ENCODE peak calls at places on chromosomes 4 and X, in seven cellular contexts. Q, I, Y, T, K, W and U are unnamed samples.

GRCh38 chrX:77668391-77669237 is 117.4 kb downstream of the ATRX start:
- DNase-seq in W (peak), K (no peak), Y (no peak), I (no peak), T (no peak), Q (peak), U (no peak)

GRCh38 chrX:10239611-10240064 is 82.9 kb downstream of the CLCN4 start:
- DNase-seq in W (peak), T (no peak), K (no peak), Y (no peak), Q (peak), I (no peak), U (no peak)

GRCh38 chr4:121736735-121737351 is 28.1 kb downstream of the SMIM43 start:
- DNase-seq in W (peak), I (peak), Q (peak), K (peak), T (peak), Y (no peak), U (peak)

GRCh38 chr4:173436866-173437265 is 38.0 kb upstream of the SCRG1 start:
- DNase-seq in K (no peak), W (no peak), I (no peak), T (no peak), Y (no peak), Q (no peak), U (no peak)

GRCh38 chr4:77040856-77041576 is 34.8 kb downstream of the CCNI start:
- DNase-seq in Y (no peak), W (peak), I (no peak), T (no peak), K (peak), Q (peak), U (no peak)

GRCh38 chr4:11739992-11740391 is 311.3 kb upstream of the HS3ST1 start:
- DNase-seq in I (no peak), K (no peak), T (no peak), Q (peak), W (peak), Y (no peak), U (no peak)

GRCh38 chr4:52157641-52158316 is 106.7 kb downstream of the SPATA18 start:
- DNase-seq in T (no peak), Q (no peak), Y (no peak), K (no peak), W (no peak), I (no peak), U (no peak)

GRCh38 chr4:42397635-42398447 is 553 bp downstream of the SHISA3 start:
- DNase-seq in K (no peak), T (peak), Q (peak), I (peak), Y (no peak), W (peak), U (no peak)

GRCh38 chr4:8613421-8614364 is 21.1 kb downstream of the CPZ start:
- DNase-seq in T (no peak), Y (no peak), I (no peak), Q (no peak), W (no peak), K (no peak), U (no peak)

GRCh38 chr4:13409324-13409723 is 74.8 kb downstream of the RAB28 start:
- DNase-seq in K (no peak), Y (no peak), T (no peak), Q (no peak), W (no peak), I (no peak), U (no peak)

GRCh38 chr4:13415068-13415785 is 68.9 kb downstream of the RAB28 start:
- DNase-seq in Q (no peak), T (peak), I (no peak), Y (peak), K (no peak), W (no peak), U (no peak)

GRCh38 chr4:13411942-13412341 is 72.2 kb downstream of the RAB28 start:
- DNase-seq in Q (no peak), K (no peak), I (no peak), Y (no peak), W (no peak), T (no peak), U (no peak)

DNA sequence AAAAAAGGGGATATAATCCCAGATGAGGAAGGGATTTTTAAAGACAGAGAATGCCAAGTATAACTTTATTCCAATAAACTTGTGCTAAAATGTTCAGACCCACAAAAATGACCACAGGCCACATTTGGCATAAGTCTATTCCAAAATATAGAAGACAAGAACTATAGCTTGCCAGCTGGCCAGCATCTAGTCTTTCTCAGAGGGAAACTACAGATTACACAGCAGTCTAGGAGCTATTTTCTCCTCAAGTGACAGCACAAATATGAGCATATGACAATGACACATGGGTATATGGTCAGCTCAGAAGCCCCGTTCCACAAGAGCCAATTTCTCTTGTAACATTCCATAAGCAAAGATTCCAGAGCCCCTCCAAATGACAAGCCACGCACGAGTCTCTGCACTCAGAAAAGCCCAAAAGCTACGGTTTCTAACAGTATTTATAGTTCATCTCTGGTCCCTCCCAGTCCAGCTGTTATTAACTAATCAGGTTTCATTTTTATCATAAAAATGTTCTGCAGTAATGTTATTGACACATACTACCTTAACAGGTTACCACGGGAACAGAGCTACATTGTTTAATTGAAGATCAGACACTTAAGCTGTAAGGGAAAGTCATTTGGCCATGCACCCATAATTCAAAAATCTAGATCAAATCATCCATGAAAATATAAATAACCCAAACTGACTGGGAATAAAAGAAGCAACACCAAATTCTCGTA is 70.3 kb downstream of the RAB28 start:
- DNase-seq in W (no peak), T (no peak), Q (no peak), I (no peak), Y (no peak), K (no peak), U (no peak)
- H3K4me2 ChIP-seq in W (no peak), T (no peak), Q (no peak), I (no peak), Y (no peak), K (no peak), U (no peak)

GRCh38 chr4:120079839-120080520 is 13.3 kb upstream of the MAD2L1 start:
- DNase-seq in W (no peak), K (no peak), T (no peak), Y (no peak), Q (no peak), I (no peak), U (no peak)
- H4K8ac ChIP-seq in W (no peak), K (no peak), T (no peak), Y (no peak), Q (no peak), I (no peak), U (no peak)

GRCh38 chrX:101550825-101551767 is 749 bp downstream of the ARMCX1 start:
- DNase-seq in K (no peak), Y (peak), W (peak), I (peak), Q (peak), T (peak), U (peak)

GRCh38 chrX:101552714-101553113 is 2.4 kb downstream of the ARMCX1 start:
- DNase-seq in Q (no peak), I (no peak), T (no peak), K (no peak), Y (no peak), W (no peak), U (no peak)

DNA sequence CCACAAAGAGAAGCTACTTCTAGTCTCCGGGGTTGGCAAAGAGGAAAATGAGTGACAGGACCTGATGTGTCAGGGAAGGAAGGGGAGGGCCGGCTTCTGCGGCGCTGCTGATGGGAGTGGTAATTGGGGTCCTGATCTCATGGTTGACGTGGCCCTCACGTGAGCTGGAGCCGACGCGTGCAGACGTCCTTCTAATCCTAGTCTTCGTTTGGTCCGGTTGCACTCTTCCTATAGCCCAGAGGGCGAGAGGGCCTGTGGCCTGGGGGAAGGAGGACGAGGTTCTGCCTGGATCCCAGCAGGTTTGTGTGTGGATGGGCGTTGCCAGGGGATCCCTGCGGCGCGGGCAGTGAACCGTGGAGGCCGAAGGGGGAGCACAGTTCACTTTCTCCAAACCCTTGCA is at the start of gene ARMCX1:
- DNase-seq in Q (peak), T (peak), I (peak), W (peak), Y (peak), K (peak), U (peak)
- H3K4me2 ChIP-seq in Q (peak), T (peak), I (peak), W (peak), Y (peak), K (peak), U (peak)

GRCh38 chr4:82422616-82423015 is 7.6 kb downstream of the HNRNPDL start:
- DNase-seq in T (no peak), Q (no peak), I (no peak), K (peak), Y (no peak), W (no peak), U (no peak)

GRCh38 chr4:82425478-82425877 is 4.8 kb downstream of the HNRNPDL start:
- DNase-seq in T (no peak), Q (no peak), Y (no peak), W (no peak), K (no peak), I (no peak), U (no peak)

GRCh38 chr4:82421796-82422560 is 8.3 kb downstream of the HNRNPDL start:
- DNase-seq in Y (no peak), T (peak), I (no peak), W (no peak), K (peak), Q (no peak), U (no peak)

GRCh38 chr4:82419451-82419850 is 10.8 kb downstream of the HNRNPDL start:
- DNase-seq in K (no peak), T (no peak), Q (no peak), Y (no peak), W (no peak), I (no peak), U (no peak)

DNA sequence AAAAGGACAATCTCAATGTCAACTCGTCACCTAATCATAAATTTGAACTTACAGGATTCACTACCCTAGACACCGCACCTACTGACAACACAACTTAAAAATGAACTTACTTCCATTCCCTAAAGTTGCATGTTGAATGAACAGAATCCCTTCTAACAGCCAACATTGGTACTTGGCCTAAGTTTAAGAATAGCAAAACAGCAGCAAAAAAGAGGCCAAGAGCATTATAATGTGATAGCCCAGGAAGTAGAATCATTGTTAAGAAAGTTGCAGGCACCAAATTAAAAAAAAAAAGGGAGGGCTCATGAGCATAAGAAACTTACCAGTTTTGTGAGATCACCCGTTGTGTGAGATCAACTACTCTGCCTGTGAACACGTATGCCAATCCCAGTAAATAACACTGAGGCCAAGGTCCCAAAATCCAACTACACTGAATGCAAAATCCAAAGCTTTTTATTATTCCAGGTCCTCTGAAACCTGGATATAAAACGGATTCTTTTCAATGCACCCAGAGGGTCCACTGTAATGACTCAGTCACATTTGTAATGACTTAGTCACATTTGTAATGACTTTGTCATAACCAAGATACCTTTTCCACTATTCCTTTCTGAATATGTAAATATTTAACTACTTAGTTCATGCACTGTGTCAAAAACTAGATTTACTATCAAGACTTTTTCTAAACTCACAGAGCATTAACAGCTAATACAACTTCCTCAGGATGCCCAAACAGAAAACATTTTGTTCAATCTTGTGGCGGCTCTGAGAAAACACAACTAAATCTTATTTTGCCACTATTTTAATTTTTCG is 6.8 kb downstream of the HNRNPDL start:
- DNase-seq in I (no peak), T (no peak), Q (peak), Y (no peak), W (peak), K (peak), U (no peak)
- H4K8ac ChIP-seq in I (no peak), T (no peak), Q (no peak), Y (no peak), W (no peak), K (no peak), U (no peak)